ENCODE peak calls at places on chromosomes 16 and 17, in six cellular contexts. Z is GM18507; F is activated CD8-positive, alpha-beta memory T cell treated with anti-CD3 and anti-CD28 coated beads for 48 hours; L is IMR-90; K is fibroblast of pulmonary artery; D is heart right ventricle. W is an unnamed sample.

GRCh38 chr16:14510939-14511797 is 118.9 kb downstream of the PARN start:
- DNase-seq in Z (no peak), F (no peak), L (peak), K (peak), D (no peak), W (peak)

GRCh38 chr17:83199500-83200201 is 120.2 kb downstream of the METRNL start:
- DNase-seq in Z (no peak), F (peak), L (peak), K (no peak), D (peak), W (no peak)

GRCh38 chr17:3208484-3208883 is 1.0 kb downstream of the OR1A1 start:
- DNase-seq in Z (no peak), F (no peak), L (no peak), K (no peak), D (no peak), W (no peak)

GRCh38 chr16:57042157-57043111 is 49.9 kb upstream of the CPNE2 start:
- DNase-seq in Z (peak), F (peak), L (peak), K (no peak), D (no peak), W (peak)

GRCh38 chr17:4852504-4853075 is 19.4 kb downstream of the MINK1 start:
- DNase-seq in Z (no peak), F (no peak), L (peak), K (peak), D (no peak), W (peak)

GRCh38 chr17:12549499-12549901 is 116.2 kb upstream of the MYOCD start:
- DNase-seq in Z (no peak), F (no peak), L (peak), K (peak), D (no peak), W (peak)

GRCh38 chr17:78933025-78933958 is 8.1 kb upstream of the TIMP2 start:
- DNase-seq in Z (peak), F (no peak), L (peak), K (peak), D (no peak), W (peak)

GRCh38 chr16:23466162-23466885 is 13.3 kb upstream of the COG7 start:
- DNase-seq in Z (no peak), F (no peak), L (peak), K (peak), D (no peak), W (peak)

GRCh38 chr17:77467513-77467912 is 326.7 kb downstream of the SEC14L1 start:
- DNase-seq in Z (no peak), F (no peak), L (no peak), K (no peak), D (no peak), W (no peak)

GRCh38 chr17:41687828-41688640 is 651 bp upstream of the EIF1 start:
- DNase-seq in Z (no peak), F (no peak), L (peak), K (peak), D (peak), W (peak)

GRCh38 chr16:81560979-81561657 is 116.5 kb downstream of the CMIP start:
- DNase-seq in Z (no peak), F (no peak), L (peak), K (no peak), D (no peak), W (peak)

GRCh38 chr16:90042946-90043514 is 23.8 kb upstream of the DBNDD1 start:
- DNase-seq in Z (no peak), F (no peak), L (no peak), K (no peak), D (no peak), W (no peak)

GRCh38 chr16:50300942-50301625 is 34.7 kb downstream of the ADCY7 start:
- DNase-seq in Z (no peak), F (no peak), L (peak), K (peak), D (no peak), W (peak)

GRCh38 chr17:62995377-62995885 is 29.4 kb downstream of the TANC2 start:
- DNase-seq in Z (no peak), F (no peak), L (peak), K (peak), D (peak), W (peak)

GRCh38 chr16:64307431-64307830 is 814.4 kb downstream of the CDH11 start:
- DNase-seq in Z (no peak), F (no peak), L (no peak), K (no peak), D (no peak), W (no peak)

GRCh38 chr17:48574523-48575065 is 3.6 kb downstream of the HOXB4 start:
- DNase-seq in Z (no peak), F (no peak), L (no peak), K (no peak), D (no peak), W (no peak)

GRCh38 chr16:68083861-68084503 is 1.2 kb upstream of the NFATC3 start:
- DNase-seq in Z (no peak), F (no peak), L (peak), K (no peak), D (no peak), W (peak)

GRCh38 chr17:32345953-32346600 is 3.9 kb upstream of the ZNF207 start:
- DNase-seq in Z (no peak), F (no peak), L (no peak), K (no peak), D (no peak), W (no peak)

GRCh38 chr17:15351925-15352324 is 10.5 kb upstream of the TEKT3 start:
- DNase-seq in Z (no peak), F (no peak), L (peak), K (peak), D (no peak), W (peak)

GRCh38 chr16:85211247-85211910 is 99.1 kb upstream of the CIBAR2 start:
- DNase-seq in Z (no peak), F (no peak), L (no peak), K (peak), D (no peak), W (peak)

GRCh38 chr16:11349599-11350276 is 4.5 kb downstream of the RMI2 start:
- DNase-seq in Z (no peak), F (no peak), L (peak), K (peak), D (peak), W (peak)

GRCh38 chr17:35299108-35299507 is 56.2 kb downstream of the SLFN5 start:
- DNase-seq in Z (no peak), F (no peak), L (no peak), K (no peak), D (no peak), W (no peak)

GRCh38 chr17:83179811-83180210 is 100.4 kb downstream of the METRNL start:
- DNase-seq in Z (no peak), F (no peak), L (no peak), K (no peak), D (no peak), W (no peak)

GRCh38 chr17:32383926-32384434 is 34.0 kb downstream of the ZNF207 start:
- DNase-seq in Z (no peak), F (no peak), L (no peak), K (no peak), D (no peak), W (no peak)

GRCh38 chr16:12293913-12294312 is 317.4 kb downstream of the SNX29 start:
- DNase-seq in Z (no peak), F (no peak), L (no peak), K (no peak), D (no peak), W (no peak)

GRCh38 chr17:7747586-7747985 is 30.0 kb downstream of the DNAH2 start:
- DNase-seq in Z (no peak), F (no peak), L (peak), K (peak), D (no peak), W (peak)

GRCh38 chr17:12070561-12070960 is 49.9 kb downstream of the MAP2K4 start:
- DNase-seq in Z (no peak), F (no peak), L (peak), K (peak), D (no peak), W (peak)

GRCh38 chr17:18910881-18911280 is 41.1 kb upstream of the SLC5A10 start:
- DNase-seq in Z (no peak), F (no peak), L (no peak), K (no peak), D (no peak), W (no peak)

GRCh38 chr16:8675183-8676159 is 1.1 kb downstream of the ABAT start:
- DNase-seq in Z (no peak), F (no peak), L (no peak), K (no peak), D (peak), W (no peak)

GRCh38 chr17:37068266-37068665 is 119.5 kb downstream of the AATF start:
- DNase-seq in Z (no peak), F (no peak), L (peak), K (peak), D (no peak), W (peak)

GRCh38 chr16:88534731-88535141 is 35.5 kb upstream of the ZC3H18 start:
- DNase-seq in Z (no peak), F (no peak), L (peak), K (peak), D (no peak), W (peak)

GRCh38 chr16:85750021-85750826 is 672 bp downstream of the C16orf74 start:
- DNase-seq in Z (no peak), F (no peak), L (peak), K (peak), D (peak), W (peak)

GRCh38 chr17:61806941-61807340 is 56.4 kb downstream of the BRIP1 start:
- DNase-seq in Z (no peak), F (no peak), L (peak), K (no peak), D (no peak), W (peak)

GRCh38 chr16:85490971-85491771 is 122.0 kb upstream of the GSE1 start:
- DNase-seq in Z (peak), F (peak), L (no peak), K (no peak), D (no peak), W (no peak)

GRCh38 chr17:82465023-82465603 is 6.6 kb downstream of the NARF start:
- DNase-seq in Z (no peak), F (no peak), L (no peak), K (no peak), D (no peak), W (no peak)

GRCh38 chr17:50578173-50578572 is 17.7 kb downstream of the CACNA1G start:
- DNase-seq in Z (no peak), F (no peak), L (no peak), K (no peak), D (no peak), W (no peak)

W was measured in iris pigment epithelial cell.